ENCODE peak calls at places on chromosomes 13 and 19, in nine cellular contexts. U, V, W, F, K, Y, G, C and R are unnamed samples.

GRCh38 chr13:66577358-66577757 is 652.8 kb downstream of the PCDH9 start:
- DNase-seq in Y (no peak), C (no peak), W (no peak), F (no peak), V (no peak), U (no peak), K (no peak), G (no peak), R (no peak)

GRCh38 chr13:104015646-104016396 is 949.6 kb upstream of the SLC10A2 start:
- DNase-seq in C (no peak), Y (no peak), K (no peak), V (no peak), F (no peak), U (no peak), G (no peak), W (no peak), R (no peak)

GRCh38 chr19:34402074-34402600 is 2.1 kb upstream of the PDCD2L start:
- DNase-seq in K (no peak), G (no peak), V (no peak), C (no peak), Y (no peak), U (peak; percentile 32), F (no peak), W (no peak), R (no peak)

GRCh38 chr13:43880451-43880850 is 747 bp downstream of the LACC1 start:
- DNase-seq in G (no peak), W (no peak), U (no peak), V (no peak), C (no peak), Y (no peak), F (no peak), K (no peak), R (no peak)

GRCh38 chr19:46133101-46133627 is 8.7 kb upstream of the IGFL3 start:
- DNase-seq in V (peak; percentile 67), K (no peak), C (peak; percentile 32), U (no peak), W (peak; percentile 44), F (peak; percentile 7), Y (no peak), G (peak; percentile 74), R (no peak)

GRCh38 chr19:51719251-51719901 is 4.4 kb downstream of the HAS1 start:
- DNase-seq in C (no peak), V (peak; percentile 21), K (no peak), G (no peak), F (no peak), U (no peak), Y (no peak), W (no peak), R (no peak)

GRCh38 chr13:48542581-48543341 is 9.9 kb upstream of the RCBTB2 start:
- DNase-seq in G (peak; percentile 91), W (peak; percentile 63), C (peak; percentile 56), U (peak; percentile 58), K (peak; percentile 66), Y (peak; percentile 57), V (peak; percentile 66), F (peak; percentile 46), R (peak; percentile 4)

GRCh38 chr13:96636310-96636709 is 358.0 kb downstream of the OXGR1 start:
- DNase-seq in F (no peak), Y (no peak), V (no peak), W (peak; percentile 6), K (no peak), U (no peak), G (no peak), C (no peak), R (no peak)

GRCh38 chr13:52599853-52600603 is 42.2 kb upstream of the HNRNPA1L2 start:
- DNase-seq in C (peak; percentile 26), Y (no peak), W (peak; percentile 28), G (peak; percentile 86), F (no peak), U (no peak), K (peak; percentile 70), V (peak; percentile 53), R (peak; percentile 53)

GRCh38 chr19:13723206-13723605 is 41.1 kb upstream of the MRI1 start:
- DNase-seq in Y (no peak), F (no peak), W (no peak), V (no peak), C (no peak), U (no peak), K (no peak), G (no peak), R (no peak)

GRCh38 chr19:18842166-18842565 is 10.4 kb downstream of the UPF1 start:
- DNase-seq in G (no peak), F (no peak), C (no peak), V (no peak), U (no peak), Y (no peak), K (no peak), W (no peak), R (no peak)

GRCh38 chr19:6802336-6803035 is 30.0 kb downstream of the VAV1 start:
- DNase-seq in F (peak; percentile 28), U (peak; percentile 39), G (no peak), K (no peak), C (peak; percentile 34), V (peak; percentile 30), W (peak; percentile 7), Y (peak; percentile 81), R (no peak)
- TF ChIP-seq POLR2A in F (no peak), U (no peak), G (no peak), K (no peak), C (no peak), V (no peak), W (no peak), Y (no peak), R (no peak)

GRCh38 chr19:41328157-41328817 is 18.3 kb downstream of the CCDC97 start:
- DNase-seq in Y (peak; percentile 76), W (no peak), K (no peak), C (no peak), V (no peak), G (no peak), U (no peak), F (no peak), R (peak; percentile 31)
- TF ChIP-seq POLR2A in Y (no peak), W (no peak), K (no peak), C (no peak), V (no peak), G (no peak), U (no peak), F (no peak), R (peak; percentile 2)

GRCh38 chr19:49851456-49852259 is 699 bp downstream of the PTOV1 start:
- DNase-seq in F (no peak), K (no peak), Y (no peak), U (no peak), W (peak; percentile 59), G (peak; percentile 86), C (peak; percentile 66), V (peak; percentile 43), R (peak; percentile 69)

GRCh38 chr19:49848938-49849337 is 2.0 kb upstream of the PTOV1 start:
- DNase-seq in K (no peak), C (no peak), U (no peak), W (no peak), V (no peak), Y (no peak), F (no peak), G (no peak), R (no peak)

GRCh38 chr19:49849433-49850220 is 1.3 kb upstream of the PTOV1 start:
- DNase-seq in F (no peak), Y (no peak), C (no peak), K (no peak), V (no peak), U (no peak), W (no peak), G (no peak), R (no peak)

GRCh38 chr19:49850487-49851342 is at the start of gene PTOV1:
- DNase-seq in U (peak; percentile 94), G (peak; percentile 98), K (peak; percentile 96), Y (peak; percentile 96), V (peak; percentile 95), F (peak; percentile 82), C (peak; percentile 95), W (peak; percentile 93), R (peak; percentile 96)

GRCh38 chr19:49850221-49850486 is 805 bp upstream of the PTOV1 start:
- DNase-seq in C (no peak), K (no peak), V (no peak), F (no peak), G (peak; percentile 87), W (no peak), U (no peak), Y (no peak), R (no peak)
- TF ChIP-seq POLR2A in C (no peak), K (no peak), V (no peak), F (no peak), G (no peak), W (no peak), U (no peak), Y (no peak), R (no peak)

DNA sequence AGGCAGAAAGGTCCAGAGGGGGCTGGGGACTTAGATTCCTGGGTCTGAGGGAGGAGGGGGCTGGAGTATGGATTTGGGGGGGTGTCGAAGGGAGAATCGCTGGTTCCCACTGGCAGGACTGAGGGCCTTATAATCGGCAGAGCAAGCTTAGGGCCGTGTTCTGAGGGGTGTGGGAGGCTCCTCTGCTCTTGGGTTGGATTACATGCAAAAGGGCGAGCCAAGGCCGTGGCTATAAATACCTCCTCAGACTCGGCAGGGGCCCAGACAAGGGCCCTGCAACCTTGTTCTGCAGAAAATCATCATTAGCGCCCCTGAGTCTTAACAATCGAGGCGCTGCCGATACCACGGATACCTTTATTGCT is 707 bp upstream of the MAMSTR start:
- DNase-seq in F (no peak), V (no peak), U (no peak), Y (no peak), W (no peak), G (no peak), K (no peak), C (peak; percentile 86), R (no peak)
- TF ChIP-seq POLR2A in F (no peak), V (no peak), U (no peak), Y (no peak), W (no peak), G (no peak), K (no peak), C (peak; percentile 78), R (no peak)